ENCODE peak calls at places on chromosome 22, in five cellular contexts. E is SK-N-SH, R is A549, C is H1, Q is NB4. K is an unnamed sample.

GRCh38 chr22:38176170-38176741 is 5.4 kb downstream of the PLA2G6 start:
- DNase-seq in Q (no peak), R (no peak), E (no peak), C (no peak), K (no peak)

GRCh38 chr22:27795053-27795452 is 6.5 kb downstream of the MN1 start:
- DNase-seq in E (no peak), Q (no peak), C (no peak), R (no peak), K (no peak)

GRCh38 chr22:20604776-20605221 is 97.4 kb downstream of the MED15 start:
- DNase-seq in E (peak; percentile 19), Q (no peak), C (no peak), R (no peak), K (peak; percentile 63)

GRCh38 chr22:37696657-37697539 is at the start of gene TRIOBP:
- DNase-seq in E (peak; percentile 95), Q (peak; percentile 99), C (peak; percentile 92), R (peak; percentile 87), K (no peak)

GRCh38 chr22:35315141-35315854 is 15.6 kb downstream of the TOM1 start:
- DNase-seq in E (no peak), R (no peak), C (no peak), Q (no peak), K (no peak)

GRCh38 chr22:38973289-38974169 is 8.6 kb upstream of the APOBEC3B start:
- DNase-seq in R (peak; percentile 41), C (peak; percentile 25), Q (peak; percentile 55), E (no peak), K (peak; percentile 42)

GRCh38 chr22:29478326-29479276 is 1.4 kb upstream of the NEFH start:
- DNase-seq in Q (peak; percentile 42), E (peak; percentile 52), C (no peak), R (peak; percentile 18), K (no peak)

GRCh38 chr22:32328306-32329201 is 29.1 kb upstream of the RFPL3 start:
- DNase-seq in E (no peak), C (no peak), R (no peak), Q (no peak), K (no peak)

GRCh38 chr22:32583921-32584335 is 109.3 kb downstream of the FBXO7 start:
- DNase-seq in E (no peak), R (peak; percentile 52), Q (no peak), C (no peak), K (peak; percentile 81)

GRCh38 chr22:45688606-45689080 is 17.0 kb downstream of the ATXN10 start:
- DNase-seq in C (no peak), Q (peak; percentile 36), E (peak; percentile 23), R (peak; percentile 94), K (no peak)

GRCh38 chr22:26660961-26661578 is 3.7 kb downstream of the MIAT start:
- DNase-seq in Q (no peak), R (no peak), E (no peak), C (no peak), K (no peak)

GRCh38 chr22:26502688-26503561 is 9.3 kb downstream of the TFIP11 start:
- DNase-seq in Q (peak; percentile 94), C (no peak), E (peak; percentile 59), R (peak; percentile 37), K (no peak)

GRCh38 chr22:42171417-42171816 is 40.8 kb upstream of the CYP2D6 start:
- DNase-seq in R (no peak), Q (no peak), E (no peak), C (no peak), K (no peak)

GRCh38 chr22:19797631-19798319 is 37.2 kb downstream of the TBX1 start:
- DNase-seq in C (no peak), R (no peak), Q (no peak), E (no peak), K (no peak)

GRCh38 chr22:28541137-28541536 is 138.5 kb downstream of the TTC28 start:
- DNase-seq in Q (no peak), R (no peak), C (peak; percentile 7), E (no peak), K (no peak)

GRCh38 chr22:43325176-43325575 is 18.0 kb downstream of the SCUBE1 start:
- DNase-seq in E (no peak), Q (no peak), C (no peak), R (no peak), K (no peak)
- TF ChIP-seq MAX in E (no peak), Q (no peak), C (no peak), R (no peak), K (no peak)

GRCh38 chr22:30833328-30833727 is 135.2 kb downstream of the MORC2 start:
- DNase-seq in C (no peak), E (no peak), R (peak; percentile 56), Q (no peak), K (no peak)

GRCh38 chr22:30837531-30837930 is 131.0 kb downstream of the MORC2 start:
- DNase-seq in C (no peak), E (no peak), Q (no peak), R (no peak), K (no peak)

GRCh38 chr22:30841264-30841663 is 127.3 kb downstream of the MORC2 start:
- DNase-seq in C (no peak), E (no peak), Q (no peak), R (no peak), K (no peak)

GRCh38 chr22:30843245-30843644 is 125.3 kb downstream of the MORC2 start:
- DNase-seq in R (no peak), C (no peak), E (no peak), Q (no peak), K (no peak)

GRCh38 chr22:30838111-30838510 is 130.5 kb downstream of the MORC2 start:
- DNase-seq in E (no peak), R (no peak), Q (no peak), C (no peak), K (no peak)
- TF ChIP-seq MAX in E (no peak), R (no peak), Q (no peak), C (no peak), K (no peak)

DNA sequence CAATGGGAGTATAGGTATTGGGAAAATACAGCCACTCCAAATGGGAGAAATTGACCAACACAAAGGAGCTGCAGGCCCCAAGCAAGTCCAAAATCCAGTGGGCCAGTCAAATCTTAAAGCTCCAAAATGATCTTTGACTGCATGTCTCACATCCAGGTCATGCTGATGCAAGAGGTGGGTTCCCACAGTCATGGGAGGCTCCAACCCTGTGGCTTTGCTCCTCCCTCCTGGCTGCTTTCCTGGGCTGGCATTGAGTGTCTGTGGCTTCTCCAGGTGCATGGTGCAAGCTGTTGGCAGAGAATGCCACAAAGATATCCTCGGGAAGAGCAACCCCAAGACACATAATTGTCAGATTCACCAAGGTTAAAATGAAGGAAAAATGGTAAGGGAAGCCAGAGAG is 80.8 kb downstream of the IGLL5 start:
- DNase-seq in C (no peak), Q (no peak), E (no peak), R (no peak), K (no peak)
- TF ChIP-seq MAX in C (no peak), Q (no peak), E (no peak), R (no peak), K (no peak)

DNA sequence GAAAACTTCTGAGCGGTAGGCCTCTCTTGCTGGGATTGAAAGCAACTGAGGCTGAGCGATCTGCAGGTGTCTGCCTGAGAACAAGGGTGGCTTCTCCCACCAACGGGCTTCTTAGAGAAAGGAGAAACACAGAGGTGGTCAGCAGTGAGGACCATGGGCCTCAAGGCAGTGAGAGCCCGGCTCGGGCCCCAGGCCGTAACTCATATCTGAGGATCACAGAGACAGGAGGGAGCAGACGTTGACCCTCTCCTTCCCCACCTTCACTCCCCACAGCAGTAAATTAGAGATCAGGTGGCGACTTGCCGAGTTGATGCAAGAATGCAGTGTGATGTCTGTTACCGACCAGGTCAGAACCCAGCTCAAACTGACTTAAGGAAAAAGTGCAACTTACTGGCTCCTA is 51.0 kb upstream of the RTL6 start:
- DNase-seq in C (no peak), R (no peak), E (no peak), Q (no peak), K (no peak)
- TF ChIP-seq MAX in C (no peak), R (no peak), E (no peak), Q (no peak), K (no peak)

DNA sequence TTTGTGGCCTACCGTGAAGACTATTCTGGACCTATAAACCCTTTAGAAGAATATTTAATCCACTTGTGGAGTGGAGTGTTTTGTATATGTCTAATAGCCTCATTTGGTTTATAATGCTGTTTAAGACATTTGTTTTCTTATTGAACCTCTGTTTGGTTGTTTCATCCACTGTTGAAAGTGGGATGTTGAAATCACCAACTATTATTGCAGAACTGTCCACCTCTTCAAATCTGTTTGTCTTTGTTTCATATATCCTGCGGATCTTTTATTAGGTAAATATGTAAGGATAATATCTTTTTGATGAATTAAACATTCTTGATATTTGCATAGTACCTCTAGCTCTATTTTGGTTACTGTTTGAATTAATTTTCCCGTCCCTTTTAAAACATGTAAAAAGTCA is 49.1 kb downstream of the XKR3 start:
- DNase-seq in E (no peak), Q (peak; percentile 49), C (no peak), R (no peak), K (no peak)
- TF ChIP-seq MAX in E (no peak), Q (no peak), C (no peak), R (no peak), K (no peak)

GRCh38 chr22:48663297-48663696 is 1164.4 kb downstream of the BRD1 start:
- DNase-seq in R (peak; percentile 54), Q (peak; percentile 72), C (no peak), E (no peak), K (peak; percentile 44)
- TF ChIP-seq MAX in R (no peak), Q (no peak), C (no peak), E (no peak), K (no peak)

DNA sequence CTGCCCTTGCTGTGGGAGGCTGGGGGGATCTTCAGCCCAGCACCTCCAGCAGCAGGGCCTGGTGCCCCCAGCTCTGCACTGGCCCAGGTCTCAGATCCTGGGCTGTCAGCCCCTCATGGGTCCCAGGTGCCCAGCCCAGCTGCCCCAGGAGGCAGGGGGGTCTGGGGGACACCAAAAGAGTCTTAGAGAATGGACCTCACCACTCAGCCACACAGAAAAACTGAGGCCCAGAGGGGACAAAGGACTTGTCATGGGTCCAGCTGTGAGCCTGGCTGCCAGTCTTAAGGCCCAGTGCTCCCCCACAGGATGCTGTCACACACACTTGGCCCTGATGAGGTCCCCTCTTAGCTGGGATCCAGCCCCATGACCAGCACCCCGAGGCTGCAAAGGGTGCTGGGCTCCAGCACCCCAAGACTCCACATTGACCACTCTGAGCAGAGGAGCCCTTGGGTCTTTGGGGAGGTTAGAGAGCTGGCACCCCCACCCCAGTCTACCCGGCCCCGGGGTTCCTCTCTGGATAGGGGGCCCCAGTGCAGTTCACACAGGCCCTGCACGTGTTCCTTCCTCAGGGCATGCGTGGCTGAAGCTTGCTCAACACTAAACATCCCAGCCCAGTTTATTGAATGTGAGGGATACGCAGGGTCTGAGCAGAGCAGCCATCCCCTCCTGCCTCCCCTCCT is 54.4 kb downstream of the IGLL5 start:
- DNase-seq in C (no peak), E (no peak), R (no peak), Q (no peak), K (no peak)
- TF ChIP-seq MAX in C (no peak), E (no peak), R (no peak), Q (no peak), K (no peak)

GRCh38 chr22:23140385-23140784 is 1.4 kb downstream of the RSPH14 start:
- DNase-seq in R (no peak), C (no peak), Q (no peak), E (no peak), K (no peak)

GRCh38 chr22:23138584-23139469 is 3.0 kb downstream of the RSPH14 start:
- DNase-seq in Q (no peak), E (no peak), R (no peak), C (no peak), K (no peak)

GRCh38 chr22:23133922-23134321 is 7.9 kb downstream of the RSPH14 start:
- DNase-seq in C (no peak), R (no peak), E (no peak), Q (no peak), K (no peak)

GRCh38 chr22:23137468-23137867 is 4.3 kb downstream of the RSPH14 start:
- DNase-seq in Q (no peak), E (no peak), C (no peak), R (no peak), K (no peak)

GRCh38 chr22:23137905-23138520 is 3.8 kb downstream of the RSPH14 start:
- DNase-seq in R (no peak), E (no peak), C (no peak), Q (peak; percentile 82), K (no peak)
- TF ChIP-seq MAX in R (no peak), E (no peak), C (no peak), Q (no peak), K (no peak)

K was measured in HepG2.